ENCODE peak calls at places on chromosomes 11 and 22, in eight cellular contexts. R is DMS 273 treated with DMSO at 0.1 percent for 48 hours; X is GM04504; Z is GM10248; P is T1000; C is heart left ventricle; F is stimulated activated CD4-positive, alpha-beta T cell treated with anti-CD3 and anti-CD28 coated beads, Interleukin-12 subunit alpha, Interleukin-12 subunit beta, amount 100 ng/mL, for 48 hours; Y is endothelial cell of umbilical vein. M is an unnamed sample.

GRCh38 chr11:96486890-96487633 is 97.2 kb downstream of the JRKL start:
- DNase-seq in Z (no peak), R (no peak), X (no peak), P (peak), C (no peak), Y (no peak), F (no peak), M (no peak)

GRCh38 chr22:40418366-40419201 is 48.2 kb downstream of the SGSM3 start:
- DNase-seq in F (no peak), X (no peak), C (peak), R (peak), P (no peak), Y (no peak), Z (no peak), M (no peak)

GRCh38 chr11:69010964-69011623 is 2.0 kb downstream of the MRGPRF start:
- DNase-seq in R (no peak), F (peak), C (peak), Z (no peak), P (peak), X (peak), Y (no peak), M (no peak)

GRCh38 chr11:19164230-19164855 is 37.4 kb downstream of the CSRP3 start:
- DNase-seq in F (no peak), X (no peak), C (no peak), Z (no peak), Y (no peak), R (no peak), P (no peak), M (no peak)

GRCh38 chr11:122523841-122524531 is 131.5 kb upstream of the UBASH3B start:
- DNase-seq in P (no peak), R (no peak), Y (no peak), Z (no peak), C (no peak), F (no peak), X (peak), M (no peak)

GRCh38 chr11:23079382-23079813 is 219.1 kb upstream of the CCDC179 start:
- DNase-seq in F (no peak), C (no peak), P (no peak), Z (peak), R (no peak), X (peak), Y (no peak), M (no peak)

GRCh38 chr11:73239571-73240189 is 21.6 kb downstream of the P2RY2 start:
- DNase-seq in X (no peak), F (no peak), Z (no peak), C (no peak), P (no peak), R (no peak), Y (no peak), M (no peak)

GRCh38 chr11:120123946-120124345 is 14.0 kb downstream of the TRIM29 start:
- DNase-seq in R (no peak), X (no peak), Y (no peak), C (no peak), F (no peak), Z (no peak), P (no peak), M (no peak)

GRCh38 chr11:60511393-60511792 is 3.8 kb upstream of the MS4A13 start:
- DNase-seq in X (no peak), Y (no peak), Z (no peak), P (no peak), C (no peak), F (no peak), R (no peak), M (no peak)

GRCh38 chr11:61139391-61139790 is 21.8 kb downstream of the VPS37C start:
- DNase-seq in Z (no peak), R (no peak), C (no peak), F (no peak), X (no peak), Y (no peak), P (no peak), M (no peak)

GRCh38 chr11:19156892-19157291 is 39.9 kb downstream of the ZDHHC13 start:
- DNase-seq in Z (no peak), Y (no peak), X (no peak), F (no peak), P (no peak), C (no peak), R (no peak), M (no peak)

GRCh38 chr11:11661356-11662040 is 39.7 kb upstream of the GALNT18 start:
- DNase-seq in P (no peak), Y (no peak), R (no peak), C (no peak), F (no peak), Z (no peak), X (no peak), M (no peak)

GRCh38 chr11:105321696-105322095 is 182.1 kb upstream of the CARD18 start:
- DNase-seq in P (no peak), Y (no peak), F (no peak), X (no peak), R (no peak), C (no peak), Z (no peak), M (no peak)

GRCh38 chr11:69014084-69014935 is 1.3 kb upstream of the MRGPRF start:
- DNase-seq in F (no peak), C (peak), R (no peak), Y (no peak), X (no peak), Z (no peak), P (no peak), M (no peak)

GRCh38 chr11:13942908-13943505 is 19.5 kb upstream of the SPON1 start:
- DNase-seq in Y (peak), Z (no peak), R (no peak), P (no peak), X (no peak), F (no peak), C (no peak), M (no peak)

GRCh38 chr22:23395476-23396361 is 184.4 kb downstream of the IGLL1 start:
- DNase-seq in R (no peak), F (no peak), X (no peak), Y (no peak), C (no peak), Z (no peak), P (no peak), M (no peak)

GRCh38 chr11:64327993-64328392 is 10.1 kb downstream of the PRDX5 start:
- DNase-seq in R (no peak), C (no peak), Z (no peak), F (no peak), Y (no peak), X (no peak), P (no peak), M (no peak)

GRCh38 chr11:34203377-34203801 is 98.0 kb downstream of the NAT10 start:
- DNase-seq in X (no peak), R (no peak), C (no peak), F (no peak), Y (no peak), P (no peak), Z (no peak), M (no peak)

GRCh38 chr11:122267602-122268001 is 151.6 kb upstream of the BLID start:
- DNase-seq in X (peak), R (no peak), C (no peak), F (no peak), Y (no peak), P (no peak), Z (no peak), M (no peak)

GRCh38 chr22:48755332-48755949 is 1072.2 kb downstream of the BRD1 start:
- DNase-seq in Y (no peak), R (no peak), C (no peak), F (no peak), Z (no peak), X (no peak), P (no peak), M (no peak)

GRCh38 chr11:46413755-46414465 is 22.3 kb upstream of the CHRM4 start:
- DNase-seq in F (no peak), Y (no peak), R (no peak), C (no peak), X (no peak), Z (no peak), P (no peak), M (no peak)

GRCh38 chr22:29994027-29994715 is 86.1 kb upstream of the HORMAD2 start:
- DNase-seq in X (peak), R (no peak), C (no peak), P (no peak), Z (no peak), Y (peak), F (no peak), M (no peak)

GRCh38 chr11:128039140-128040021 is 548.0 kb downstream of the ETS1 start:
- DNase-seq in F (peak), P (no peak), Y (peak), C (peak), Z (no peak), X (peak), R (no peak), M (peak)

GRCh38 chr22:37544955-37545702 is 15.2 kb upstream of the CDC42EP1 start:
- DNase-seq in Y (peak), C (peak), F (no peak), X (no peak), Z (peak), R (no peak), P (peak), M (no peak)

M was measured in KG1.